ENCODE peak calls at places on chromosomes 2 and 18, in six cellular contexts. C is pancreas; E is A549; I is lower lobe of right lung; W is CD8-positive, alpha-beta T cell; B is GM23248. X is an unnamed sample.

GRCh38 chr18:2406544-2406943 is 164.8 kb downstream of the METTL4 start:
- DNase-seq in I (no peak), W (no peak), B (peak), C (no peak), E (no peak), X (no peak)

GRCh38 chr18:62760403-62760734 is 45.0 kb downstream of the PHLPP1 start:
- DNase-seq in B (no peak), W (no peak), I (no peak), C (no peak), E (no peak), X (no peak)

GRCh38 chr2:12076810-12077209 is 330.4 kb downstream of the LPIN1 start:
- DNase-seq in E (no peak), W (no peak), C (no peak), B (no peak), I (no peak), X (no peak)

GRCh38 chr18:2847341-2848144 is 737 bp downstream of the EMILIN2 start:
- DNase-seq in I (peak), C (no peak), W (peak), B (peak), E (no peak), X (no peak)

GRCh38 chr2:126808929-126809328 is 89.8 kb upstream of the TEX51 start:
- DNase-seq in C (no peak), I (no peak), B (no peak), W (no peak), E (no peak), X (no peak)

GRCh38 chr2:155481141-155481540 is 782.6 kb downstream of the KCNJ3 start:
- DNase-seq in I (no peak), C (no peak), W (no peak), B (no peak), E (no peak), X (no peak)

GRCh38 chr2:73728711-73729110 is 8.4 kb downstream of the TPRKB start:
- DNase-seq in C (no peak), W (no peak), B (no peak), E (no peak), I (no peak), X (no peak)

GRCh38 chr18:75915941-75916640 is 488.6 kb upstream of the SMIM21 start:
- DNase-seq in I (no peak), E (no peak), B (no peak), C (no peak), W (no peak), X (no peak)

GRCh38 chr2:146602383-146602782 is 1242.4 kb upstream of the ACVR2A start:
- DNase-seq in I (no peak), W (no peak), B (peak), C (no peak), E (no peak), X (no peak)

GRCh38 chr2:240745962-240746361 is 54.3 kb downstream of the AQP12A start:
- DNase-seq in I (no peak), B (no peak), C (no peak), W (no peak), E (no peak), X (no peak)

GRCh38 chr2:45922577-45922988 is 271.1 kb downstream of the PRKCE start:
- DNase-seq in W (no peak), C (no peak), E (no peak), B (no peak), I (no peak), X (no peak)

GRCh38 chr2:69214898-69215297 is 172.1 kb downstream of the GFPT1 start:
- DNase-seq in B (peak), I (no peak), C (no peak), W (no peak), E (no peak), X (no peak)

GRCh38 chr2:45009303-45009927 is at the start of gene SIX2:
- DNase-seq in B (peak), I (peak), W (no peak), C (peak), E (peak), X (no peak)

GRCh38 chr2:62727259-62727867 is 21.9 kb downstream of the EHBP1 start:
- DNase-seq in B (no peak), I (no peak), E (no peak), W (no peak), C (no peak), X (no peak)

GRCh38 chr2:58651930-58652329 is 410.8 kb upstream of the FANCL start:
- DNase-seq in I (no peak), B (no peak), C (no peak), E (no peak), W (no peak), X (no peak)

GRCh38 chr2:120935339-120936313 is 200.0 kb downstream of the GLI2 start:
- DNase-seq in B (peak), C (no peak), I (no peak), W (no peak), E (peak), X (no peak)

GRCh38 chr18:50451100-50451842 is 76.4 kb downstream of the SKA1 start:
- DNase-seq in I (no peak), E (no peak), B (no peak), W (no peak), C (no peak), X (no peak)

GRCh38 chr2:190318931-190319556 is 582 bp downstream of the HIBCH start:
- DNase-seq in W (peak), B (peak), C (peak), E (no peak), I (no peak), X (no peak)

GRCh38 chr2:157329524-157329923 is 3.9 kb upstream of the ERMN start:
- DNase-seq in W (no peak), C (peak), B (no peak), I (no peak), E (no peak), X (no peak)

GRCh38 chr2:44802409-44803099 is 138.9 kb upstream of the SIX3 start:
- DNase-seq in I (no peak), W (no peak), B (no peak), C (no peak), E (no peak), X (no peak)

GRCh38 chr2:146477383-146477782 is 1367.4 kb upstream of the ACVR2A start:
- DNase-seq in I (no peak), C (no peak), B (no peak), W (no peak), E (no peak), X (no peak)

GRCh38 chr2:45483997-45484396 is 127.1 kb downstream of the SRBD1 start:
- DNase-seq in W (no peak), I (no peak), E (peak), B (peak), C (no peak), X (no peak)

GRCh38 chr18:46319793-46320192 is 215.6 kb downstream of the HAUS1 start:
- DNase-seq in B (peak), I (no peak), C (no peak), E (no peak), W (no peak), X (no peak)

GRCh38 chr2:162074937-162075688 is 1.1 kb upstream of the DPP4 start:
- DNase-seq in C (no peak), W (no peak), B (peak), E (no peak), I (no peak), X (no peak)

GRCh38 chr2:162072181-162072702 is 1.8 kb downstream of the DPP4 start:
- DNase-seq in E (no peak), W (no peak), B (peak), C (no peak), I (no peak), X (no peak)

GRCh38 chr2:162074579-162074922 is 536 bp upstream of the DPP4 start:
- DNase-seq in C (no peak), W (no peak), E (no peak), B (peak), I (no peak), X (no peak)

GRCh38 chr2:162073776-162074578 is at the start of gene DPP4:
- DNase-seq in B (peak), I (peak), E (peak), C (peak), W (peak), X (no peak)

DNA sequence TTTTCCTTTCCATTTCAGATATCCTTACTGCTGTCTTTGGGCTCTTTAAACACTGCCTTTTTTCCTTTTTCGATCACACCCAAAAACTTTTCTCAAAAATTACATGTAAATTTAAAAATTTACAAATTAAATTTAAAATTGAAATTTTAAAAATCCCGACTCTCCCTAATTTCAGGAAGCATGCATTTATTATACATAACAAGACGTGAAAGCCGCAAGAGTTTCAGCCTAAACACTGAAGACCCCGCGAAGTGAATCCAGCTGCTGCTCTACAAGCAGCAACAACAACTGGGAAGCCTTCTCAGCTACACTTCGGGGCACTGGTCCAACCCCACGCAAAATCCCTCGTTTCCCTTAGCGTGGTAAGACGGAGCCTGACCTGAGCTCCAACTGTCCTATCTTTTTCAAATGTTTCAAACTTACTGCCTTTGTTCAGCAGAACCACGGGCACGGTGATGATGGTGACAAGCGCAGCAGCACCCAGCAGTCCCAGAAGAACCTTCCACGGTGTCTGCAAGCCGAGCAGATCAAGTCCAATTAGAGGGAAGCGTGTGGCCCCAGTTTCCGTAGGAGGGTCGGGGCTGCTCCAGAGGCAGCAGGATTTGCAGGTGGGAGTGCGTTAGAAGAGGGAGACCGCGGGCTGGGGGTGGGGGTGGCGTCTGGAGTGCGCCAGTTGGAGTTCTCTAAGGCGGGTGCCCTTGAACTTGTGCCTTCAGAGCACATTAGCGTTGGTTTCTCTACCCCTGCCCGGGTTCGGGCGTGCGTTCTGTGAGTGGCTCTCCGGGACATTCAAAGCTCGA is 839 bp downstream of the DPP4 start:
- DNase-seq in C (no peak), W (peak), B (peak), E (no peak), I (peak), X (no peak)
- H3K27ac ChIP-seq in C (no peak), W (peak), B (peak), E (peak), I (peak), X (no peak)

GRCh38 chr2:238113611-238114010 is 13.5 kb downstream of the ESPNL start:
- DNase-seq in I (peak), E (no peak), W (no peak), B (no peak), C (no peak), X (no peak)
- H3K27ac ChIP-seq in I (no peak), E (no peak), W (no peak), B (no peak), C (no peak), X (no peak)

DNA sequence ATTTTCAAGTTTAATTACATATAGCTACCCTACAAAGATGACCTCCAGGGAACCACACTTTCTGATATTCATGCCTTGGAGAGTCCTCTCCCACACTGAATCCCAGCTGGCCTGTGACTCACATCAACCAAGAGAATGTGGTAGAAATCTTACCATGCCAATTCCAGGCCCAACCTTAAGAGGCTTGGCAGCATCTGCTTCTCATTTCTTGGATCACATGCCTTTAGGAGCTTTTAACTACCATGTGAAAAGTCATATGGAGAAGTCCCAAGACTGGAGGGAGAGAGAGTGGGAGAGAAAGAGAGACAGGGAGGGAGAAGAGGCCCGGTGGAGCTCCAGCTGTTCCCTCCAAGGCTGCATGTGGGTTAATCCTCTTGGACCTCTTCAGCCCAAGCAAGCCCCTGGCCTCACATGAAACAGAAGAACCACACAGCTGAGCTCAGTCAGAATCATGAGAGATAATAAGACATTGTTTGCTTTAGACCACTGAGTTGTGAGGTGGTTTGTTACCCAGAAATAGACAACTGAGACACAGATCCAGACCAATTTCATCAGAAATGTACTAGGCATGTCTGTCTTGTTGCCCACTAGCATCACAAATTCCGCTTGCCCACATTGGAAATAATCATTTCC is 190.7 kb downstream of the MTCL1 start:
- DNase-seq in C (no peak), W (no peak), I (no peak), E (no peak), B (peak), X (no peak)
- H3K27ac ChIP-seq in C (no peak), W (no peak), I (no peak), E (peak), B (peak), X (no peak)

GRCh38 chr2:172643142-172643541 is 87.3 kb downstream of the PDK1 start:
- DNase-seq in E (no peak), W (no peak), B (peak), I (no peak), C (no peak), X (no peak)
- H3K27ac ChIP-seq in E (no peak), W (no peak), B (peak), I (no peak), C (no peak), X (no peak)

GRCh38 chr2:95382686-95383634 is 19.5 kb upstream of the FAHD2A start:
- DNase-seq in W (no peak), I (no peak), B (no peak), C (peak), E (no peak), X (no peak)
- H3K27ac ChIP-seq in W (no peak), I (no peak), B (no peak), C (no peak), E (no peak), X (no peak)

DNA sequence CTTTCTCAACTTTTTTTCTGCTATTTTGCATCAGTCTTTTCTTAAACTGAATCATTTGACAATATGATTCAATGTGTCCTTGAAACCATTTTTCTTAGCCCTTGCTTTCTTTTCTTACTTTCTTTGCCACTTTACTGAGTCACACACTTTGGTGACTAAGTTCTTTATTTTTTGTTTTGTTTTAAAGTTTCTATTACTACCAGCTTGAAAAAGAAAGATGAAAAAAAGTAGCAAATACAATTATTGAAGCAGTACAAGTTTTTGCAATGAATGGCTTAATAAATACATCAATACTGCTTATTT is 116.5 kb downstream of the DOCK10 start:
- DNase-seq in C (no peak), W (no peak), B (peak), I (no peak), E (no peak), X (no peak)
- H3K27ac ChIP-seq in C (no peak), W (peak), B (peak), I (peak), E (no peak), X (no peak)

GRCh38 chr2:64866797-64867196 is 122.4 kb upstream of the SLC1A4 start:
- DNase-seq in W (no peak), E (no peak), B (peak), C (no peak), I (no peak), X (no peak)

GRCh38 chr2:64863097-64863820 is 125.9 kb upstream of the SLC1A4 start:
- DNase-seq in W (no peak), E (no peak), B (no peak), I (no peak), C (no peak), X (no peak)

GRCh38 chr2:64867253-64867996 is 121.8 kb upstream of the SLC1A4 start:
- DNase-seq in E (no peak), W (no peak), C (no peak), I (no peak), B (no peak), X (no peak)

GRCh38 chr2:64865831-64866146 is 123.4 kb upstream of the SLC1A4 start:
- DNase-seq in B (no peak), W (no peak), I (no peak), E (no peak), C (no peak), X (no peak)

GRCh38 chr2:64865073-64865830 is 123.9 kb upstream of the SLC1A4 start:
- DNase-seq in B (peak), W (peak), E (peak), C (peak), I (peak), X (peak)
- H3K27ac ChIP-seq in B (peak), W (no peak), E (peak), C (peak), I (peak), X (peak)

X was measured in substantia nigra.